ENCODE peak calls at places on chromosomes 3 and 15, in seven cellular contexts. A is Peyer's patch, K is HCT116, L is gastrocnemius medialis, F is tibial nerve, C is upper lobe of right lung, H is fibroblast of lung. W is an unnamed sample.

GRCh38 chr15:68787609-68788264 is 33.0 kb downstream of the ANP32A start:
- DNase-seq in A (no peak), K (no peak), L (no peak), F (no peak), C (peak; percentile 77), H (no peak), W (no peak)

GRCh38 chr15:28984421-28985375 is 98.9 kb downstream of the APBA2 start:
- DNase-seq in A (no peak), K (no peak), L (no peak), F (peak; percentile 9), C (no peak), H (peak; percentile 71), W (peak; percentile 63)

GRCh38 chr15:28003302-28004037 is 95.6 kb downstream of the OCA2 start:
- DNase-seq in A (no peak), K (no peak), L (no peak), F (no peak), C (no peak), H (no peak), W (no peak)

GRCh38 chr3:178684881-178685590 is 148.8 kb downstream of the KCNMB2 start:
- DNase-seq in A (no peak), K (no peak), L (no peak), F (no peak), C (no peak), H (no peak), W (no peak)

GRCh38 chr15:90030376-90030775 is 29.3 kb downstream of the ZNF710 start:
- DNase-seq in A (no peak), K (no peak), L (peak; percentile 88), F (no peak), C (no peak), H (no peak), W (no peak)

GRCh38 chr15:66848116-66848515 is 146.1 kb downstream of the SMAD6 start:
- DNase-seq in A (no peak), K (no peak), L (no peak), F (no peak), C (no peak), H (no peak), W (no peak)

GRCh38 chr3:30455840-30456239 is 150.6 kb upstream of the TGFBR2 start:
- DNase-seq in A (no peak), K (no peak), L (peak; percentile 53), F (peak; percentile 80), C (no peak), H (no peak), W (no peak)

GRCh38 chr3:50525987-50526386 is 22.6 kb upstream of the CACNA2D2 start:
- DNase-seq in A (no peak), K (peak; percentile 22), L (no peak), F (peak; percentile 28), C (peak; percentile 81), H (peak; percentile 38), W (peak; percentile 40)

GRCh38 chr15:64586259-64586658 is 125.9 kb downstream of the ZNF609 start:
- DNase-seq in A (no peak), K (no peak), L (no peak), F (no peak), C (no peak), H (no peak), W (no peak)

GRCh38 chr3:184443364-184443763 is 63.5 kb downstream of the CHRD start:
- DNase-seq in A (no peak), K (no peak), L (no peak), F (no peak), C (no peak), H (peak; percentile 23), W (no peak)

GRCh38 chr3:13281657-13282527 is 138.2 kb downstream of the NUP210 start:
- DNase-seq in A (peak; percentile 44), K (no peak), L (no peak), F (no peak), C (peak; percentile 70), H (no peak), W (no peak)

GRCh38 chr3:184377882-184378445 is at the start of gene THPO:
- DNase-seq in A (peak; percentile 49), K (no peak), L (peak; percentile 43), F (no peak), C (no peak), H (no peak), W (no peak)

GRCh38 chr15:85730001-85730820 is 64.5 kb downstream of the KLHL25 start:
- DNase-seq in A (no peak), K (peak; percentile 47), L (no peak), F (peak; percentile 86), C (no peak), H (peak; percentile 51), W (no peak)

GRCh38 chr15:27495963-27496459 is 525.0 kb downstream of the GABRG3 start:
- DNase-seq in A (no peak), K (no peak), L (no peak), F (no peak), C (no peak), H (no peak), W (no peak)

GRCh38 chr15:64105113-64105704 is 9.4 kb downstream of the SNX1 start:
- DNase-seq in A (no peak), K (no peak), L (peak; percentile 64), F (peak; percentile 60), C (no peak), H (peak; percentile 25), W (no peak)

GRCh38 chr15:73921257-73921890 is 4.9 kb upstream of the LOXL1 start:
- DNase-seq in A (peak; percentile 7), K (no peak), L (no peak), F (no peak), C (no peak), H (no peak), W (no peak)

GRCh38 chr15:73924258-73924921 is 1.9 kb upstream of the LOXL1 start:
- DNase-seq in A (peak; percentile 46), K (no peak), L (no peak), F (no peak), C (no peak), H (peak; percentile 87), W (no peak)

GRCh38 chr15:73923488-73924164 is 2.6 kb upstream of the LOXL1 start:
- DNase-seq in A (peak; percentile 40), K (no peak), L (no peak), F (no peak), C (no peak), H (no peak), W (no peak)

GRCh38 chr15:73922186-73923151 is 3.8 kb upstream of the LOXL1 start:
- DNase-seq in A (peak; percentile 41), K (no peak), L (no peak), F (no peak), C (no peak), H (peak; percentile 70), W (no peak)

DNA sequence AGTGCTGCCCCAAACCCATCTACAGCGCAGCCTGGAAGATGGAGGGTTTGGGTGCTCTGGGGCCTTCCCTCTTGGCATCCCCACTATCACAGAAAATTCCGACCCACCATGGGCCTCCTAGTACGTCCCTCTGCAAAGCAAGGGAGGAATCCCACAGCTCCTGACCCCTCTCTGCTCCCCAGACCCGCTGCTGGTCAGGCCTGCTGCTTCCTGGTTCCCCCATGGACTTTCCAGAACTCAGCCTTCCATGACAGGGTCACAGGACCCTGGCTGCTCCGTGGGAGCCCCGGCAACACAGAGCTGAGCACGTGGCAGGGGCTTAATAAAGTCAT is 3.1 kb upstream of the LOXL1 start:
- DNase-seq in A (no peak), K (no peak), L (no peak), F (no peak), C (no peak), H (no peak), W (no peak)
- H3K4me3 ChIP-seq in A (no peak overlapping the region), K (no peak overlapping the region), L (no peak overlapping the region), F (no peak overlapping the region), C (no peak overlapping the region), H (no peak overlapping the region), W (no peak overlapping the region)

DNA sequence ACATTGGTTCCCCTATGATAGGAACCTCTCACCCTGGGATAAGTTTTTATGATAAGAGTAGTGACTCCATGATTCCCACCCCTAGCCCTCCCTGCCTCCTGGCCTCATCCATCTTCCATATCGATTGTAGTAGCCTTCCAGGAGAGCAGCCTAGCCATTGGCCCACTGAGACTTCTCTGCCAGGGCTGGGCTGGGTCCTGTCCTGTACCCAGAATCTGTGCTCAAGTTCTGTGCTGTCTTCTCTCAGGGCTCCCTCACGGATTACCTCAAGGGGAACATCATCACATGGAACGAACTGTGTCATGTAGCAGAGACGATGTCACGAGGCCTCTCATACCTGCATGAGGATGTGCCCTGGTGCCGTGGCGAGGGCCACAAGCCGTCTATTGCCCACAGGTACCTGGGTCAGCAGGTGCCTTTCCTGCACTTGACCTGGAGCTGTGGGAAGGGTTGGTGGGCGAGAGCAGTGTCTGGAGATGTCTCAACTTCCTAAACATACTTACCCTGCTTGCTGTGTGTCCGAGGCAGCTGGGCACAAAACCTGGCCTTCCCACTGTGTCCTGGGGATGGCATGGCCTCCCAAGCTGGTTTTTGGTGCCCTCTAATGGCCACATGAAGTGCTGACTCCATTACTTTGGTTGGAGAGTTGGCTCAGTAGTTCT is 16.6 kb upstream of the EXOG start:
- DNase-seq in A (no peak), K (no peak), L (peak; percentile 70), F (peak; percentile 58), C (no peak), H (peak; percentile 40), W (peak; percentile 45)
- H3K36me3 ChIP-seq in A (peaks cover 48% of the 10 kb centered on the region), K (peaks cover 26% of the 10 kb centered on the region), L (no peaks in the 10 kb centered on the region), F (peaks cover 12% of the 10 kb centered on the region), C (peaks cover 56% of the 10 kb centered on the region), H (peaks cover 2% of the 10 kb centered on the region), W (peaks cover 3% of the 10 kb centered on the region)

DNA sequence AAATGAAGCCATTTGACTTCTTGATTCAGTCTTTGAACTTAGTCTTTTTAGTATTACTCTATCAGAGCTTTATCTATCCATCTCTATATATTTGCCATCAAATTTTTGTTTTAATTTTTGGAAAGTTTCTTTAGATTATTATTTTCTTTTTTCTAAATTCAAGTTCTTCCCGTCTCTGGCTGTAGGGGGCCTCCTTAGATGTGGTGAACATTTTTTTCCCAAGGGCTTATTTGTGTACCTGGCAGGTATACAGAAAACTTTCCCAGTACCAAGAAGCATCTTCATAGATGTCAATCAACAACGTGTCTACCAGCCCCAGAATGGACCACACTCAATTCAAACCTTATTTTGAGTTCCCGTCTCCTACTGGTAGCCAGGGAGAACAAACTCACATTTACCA is 486.8 kb upstream of the CNTN4 start:
- DNase-seq in A (no peak), K (no peak), L (no peak), F (no peak), C (no peak), H (no peak), W (no peak)
- TF ChIP-seq CTCF in A (peak; percentile 7), K (no peak), L (no peak), F (no peak), C (no peak), H (no peak), W (no peak)

GRCh38 chr15:88871313-88871712 is 24.0 kb downstream of the HAPLN3 start:
- DNase-seq in A (no peak), K (no peak), L (no peak), F (no peak), C (no peak), H (no peak), W (no peak)

GRCh38 chr15:88873786-88874185 is 21.6 kb downstream of the HAPLN3 start:
- DNase-seq in A (no peak), K (no peak), L (no peak), F (no peak), C (no peak), H (no peak), W (no peak)

GRCh38 chr15:88872706-88873105 is 22.6 kb downstream of the HAPLN3 start:
- DNase-seq in A (no peak), K (no peak), L (no peak), F (no peak), C (no peak), H (no peak), W (no peak)

GRCh38 chr15:88872106-88872505 is 23.2 kb downstream of the HAPLN3 start:
- DNase-seq in A (no peak), K (no peak), L (no peak), F (no peak), C (no peak), H (no peak), W (no peak)

GRCh38 chr15:88874275-88874674 is 21.1 kb downstream of the HAPLN3 start:
- DNase-seq in A (no peak), K (no peak), L (no peak), F (no peak), C (no peak), H (no peak), W (no peak)
- H3K4me3 ChIP-seq in A (no peak overlapping the region), K (no peak overlapping the region), L (no peak overlapping the region), F (no peak overlapping the region), C (no peak overlapping the region), H (no peak overlapping the region), W (no peak overlapping the region)

W was measured in CD8-positive, alpha-beta T cell.